ENCODE peak calls at places on chromosomes 13 and 19, in six cellular contexts. H is uterus, T is PC-9, N is neural progenitor cell, R is left ventricle myocardium inferior, Y is tibial artery. L is an unnamed sample.

GRCh38 chr13:45838171-45838745 is 13.3 kb downstream of the SIAH3 start:
- DNase-seq in H (no peak), T (no peak), N (no peak), R (no peak), Y (no peak), L (no peak)

GRCh38 chr19:2207991-2208860 is 27.9 kb downstream of the PLEKHJ1 start:
- DNase-seq in H (peak; percentile 45), T (no peak), N (peak; percentile 83), R (peak; percentile 75), Y (no peak), L (peak; percentile 57)

GRCh38 chr19:28396259-28396940 is 816.6 kb downstream of the UQCRFS1 start:
- DNase-seq in H (no peak), T (no peak), N (peak; percentile 51), R (no peak), Y (no peak), L (no peak)

GRCh38 chr13:103142091-103142594 is 75.9 kb upstream of the SLC10A2 start:
- DNase-seq in H (no peak), T (no peak), N (no peak), R (no peak), Y (no peak), L (no peak)

GRCh38 chr13:52195052-52195837 is 35.8 kb upstream of the NEK3 start:
- DNase-seq in H (peak; percentile 77), T (no peak), N (peak; percentile 20), R (peak; percentile 85), Y (peak; percentile 91), L (peak; percentile 93)

GRCh38 chr19:2148482-2149135 is 2.8 kb downstream of the AP3D1 start:
- DNase-seq in H (no peak), T (no peak), N (no peak), R (no peak), Y (no peak), L (no peak)

GRCh38 chr19:42311612-42312160 is 1.4 kb upstream of the TMEM145 start:
- DNase-seq in H (no peak), T (no peak), N (peak; percentile 45), R (no peak), Y (no peak), L (no peak)

GRCh38 chr19:21434967-21435544 is 38.1 kb downstream of the ZNF493 start:
- DNase-seq in H (no peak), T (no peak), N (no peak), R (no peak), Y (no peak), L (no peak)

GRCh38 chr13:65378943-65379519 is 1851.1 kb downstream of the PCDH9 start:
- DNase-seq in H (no peak), T (no peak), N (peak; percentile 3), R (no peak), Y (no peak), L (peak; percentile 25)

GRCh38 chr19:38213911-38214625 is 10.0 kb downstream of the DPF1 start:
- DNase-seq in H (no peak), T (peak; percentile 44), N (peak; percentile 52), R (no peak), Y (no peak), L (peak; percentile 29)

GRCh38 chr13:111323950-111324651 is 3.7 kb downstream of the TEX29 start:
- DNase-seq in H (no peak), T (no peak), N (no peak), R (no peak), Y (peak; percentile 58), L (no peak)

GRCh38 chr13:54775501-54776191 is 1747.0 kb downstream of the OLFM4 start:
- DNase-seq in H (no peak), T (no peak), N (no peak), R (no peak), Y (no peak), L (no peak)

GRCh38 chr19:18304496-18305312 is 18.2 kb downstream of the LSM4 start:
- DNase-seq in H (peak; percentile 88), T (no peak), N (peak; percentile 76), R (peak; percentile 89), Y (peak; percentile 97), L (peak; percentile 68)

GRCh38 chr13:46964789-46965527 is 68.1 kb upstream of the HTR2A start:
- DNase-seq in H (no peak), T (no peak), N (no peak), R (no peak), Y (no peak), L (no peak)

GRCh38 chr19:13953021-13953531 is 767 bp downstream of the DCAF15 start:
- DNase-seq in H (no peak), T (no peak), N (peak; percentile 63), R (no peak), Y (no peak), L (no peak)

GRCh38 chr19:11127905-11128304 is 27.7 kb downstream of the SPC24 start:
- DNase-seq in H (no peak), T (peak; percentile 21), N (no peak), R (no peak), Y (no peak), L (no peak)

GRCh38 chr13:40164137-40164536 is 502.3 kb downstream of the FOXO1 start:
- DNase-seq in H (no peak), T (peak; percentile 42), N (no peak), R (no peak), Y (no peak), L (no peak)

GRCh38 chr13:37475966-37476365 is 122.6 kb downstream of the POSTN start:
- DNase-seq in H (no peak), T (no peak), N (no peak), R (no peak), Y (no peak), L (no peak)

GRCh38 chr13:33260168-33261098 is 25.1 kb downstream of the STARD13 start:
- DNase-seq in H (no peak), T (no peak), N (no peak), R (no peak), Y (no peak), L (peak; percentile 35)

DNA sequence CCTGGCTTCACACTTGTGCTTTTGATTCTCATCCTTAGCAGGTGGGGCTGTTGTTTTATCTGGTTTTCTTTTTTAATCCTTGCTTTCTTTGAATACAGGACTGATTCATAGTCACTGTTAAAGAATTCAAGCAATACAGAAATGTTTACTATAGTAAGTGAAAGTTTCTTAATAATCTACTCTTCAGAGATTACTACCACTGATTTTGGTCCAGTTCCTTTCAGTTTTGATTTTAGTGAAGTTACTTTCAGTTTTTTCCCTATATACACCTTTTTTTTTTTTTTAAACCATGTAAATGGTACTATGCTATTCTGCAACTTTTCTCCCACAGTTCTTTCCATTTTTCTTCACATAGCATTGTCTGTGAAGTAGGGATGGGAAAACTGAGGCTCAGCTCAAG is 53.6 kb downstream of the GATAD2A start:
- DNase-seq in H (no peak), T (no peak), N (no peak), R (no peak), Y (no peak), L (no peak)
- H3K4me1 ChIP-seq in H (no peaks in the 10 kb centered on the region), T (no peaks in the 10 kb centered on the region), N (peaks cover 52% of the 10 kb centered on the region), R (peaks cover 74% of the 10 kb centered on the region), Y (peaks cover 56% of the 10 kb centered on the region), L (peaks cover 44% of the 10 kb centered on the region)

GRCh38 chr19:8363803-8364771 is at the start of gene ANGPTL4:
- DNase-seq in H (peak; percentile 80), T (no peak), N (peak; percentile 83), R (peak; percentile 77), Y (peak; percentile 87), L (peak; percentile 92)

GRCh38 chr19:8366961-8367326 is 3.0 kb downstream of the ANGPTL4 start:
- DNase-seq in H (peak; percentile 74), T (no peak), N (no peak), R (no peak), Y (no peak), L (peak; percentile 95)

GRCh38 chr19:8367327-8368001 is 3.5 kb downstream of the ANGPTL4 start:
- DNase-seq in H (peak; percentile 91), T (peak; percentile 89), N (peak; percentile 68), R (peak; percentile 91), Y (peak; percentile 81), L (peak; percentile 100)

GRCh38 chr19:8368136-8368535 is 4.2 kb downstream of the ANGPTL4 start:
- DNase-seq in H (no peak), T (no peak), N (no peak), R (no peak), Y (no peak), L (no peak)

DNA sequence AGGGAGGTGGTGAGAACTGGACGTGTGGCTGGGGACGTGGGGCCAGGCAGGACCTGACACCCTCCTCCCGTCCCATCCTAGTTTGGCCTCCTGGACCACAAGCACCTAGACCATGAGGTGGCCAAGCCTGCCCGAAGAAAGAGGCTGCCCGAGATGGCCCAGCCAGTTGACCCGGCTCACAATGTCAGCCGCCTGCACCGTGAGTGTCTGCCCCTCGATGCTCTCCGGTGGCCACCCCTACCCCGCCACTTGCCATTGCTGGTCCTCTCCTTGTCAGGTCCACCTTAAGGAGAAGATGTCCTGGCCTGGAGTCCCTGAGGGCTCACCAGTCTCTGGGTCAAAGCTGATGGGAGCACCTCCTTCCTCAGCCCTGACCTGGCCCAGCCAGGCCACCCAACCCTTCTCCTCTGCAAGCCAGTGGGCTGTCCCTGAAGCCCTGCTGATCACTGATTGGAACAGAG is 2.2 kb downstream of the ANGPTL4 start:
- DNase-seq in H (no peak), T (no peak), N (no peak), R (no peak), Y (no peak), L (peak; percentile 26)
- H3K27me3 ChIP-seq in H (no peaks in the 10 kb centered on the region), T (no peaks in the 10 kb centered on the region), N (peaks cover 56% of the 10 kb centered on the region), R (no peaks in the 10 kb centered on the region), Y (no peaks in the 10 kb centered on the region), L (peaks cover 3% of the 10 kb centered on the region)

GRCh38 chr19:46347572-46347883 is 641 bp downstream of the PPP5C start:
- DNase-seq in H (no peak), T (no peak), N (no peak), R (no peak), Y (no peak), L (no peak)

GRCh38 chr19:46346821-46347571 is at the start of gene PPP5C:
- DNase-seq in H (peak; percentile 92), T (peak; percentile 86), N (peak; percentile 98), R (peak; percentile 93), Y (peak; percentile 94), L (peak; percentile 96)

GRCh38 chr19:46350029-46350757 is 3.3 kb downstream of the PPP5C start:
- DNase-seq in H (no peak), T (no peak), N (no peak), R (no peak), Y (no peak), L (no peak)

GRCh38 chr19:46349311-46349993 is 2.6 kb downstream of the PPP5C start:
- DNase-seq in H (no peak), T (no peak), N (no peak), R (no peak), Y (no peak), L (no peak)

GRCh38 chr19:46347985-46348384 is 1.1 kb downstream of the PPP5C start:
- DNase-seq in H (no peak), T (no peak), N (no peak), R (no peak), Y (no peak), L (no peak)
- H3K4me1 ChIP-seq in H (no peaks in the 10 kb centered on the region), T (peaks cover 12% of the 10 kb centered on the region), N (peaks cover 6% of the 10 kb centered on the region), R (peaks cover 71% of the 10 kb centered on the region), Y (peaks cover 52% of the 10 kb centered on the region), L (peaks cover 13% of the 10 kb centered on the region)

DNA sequence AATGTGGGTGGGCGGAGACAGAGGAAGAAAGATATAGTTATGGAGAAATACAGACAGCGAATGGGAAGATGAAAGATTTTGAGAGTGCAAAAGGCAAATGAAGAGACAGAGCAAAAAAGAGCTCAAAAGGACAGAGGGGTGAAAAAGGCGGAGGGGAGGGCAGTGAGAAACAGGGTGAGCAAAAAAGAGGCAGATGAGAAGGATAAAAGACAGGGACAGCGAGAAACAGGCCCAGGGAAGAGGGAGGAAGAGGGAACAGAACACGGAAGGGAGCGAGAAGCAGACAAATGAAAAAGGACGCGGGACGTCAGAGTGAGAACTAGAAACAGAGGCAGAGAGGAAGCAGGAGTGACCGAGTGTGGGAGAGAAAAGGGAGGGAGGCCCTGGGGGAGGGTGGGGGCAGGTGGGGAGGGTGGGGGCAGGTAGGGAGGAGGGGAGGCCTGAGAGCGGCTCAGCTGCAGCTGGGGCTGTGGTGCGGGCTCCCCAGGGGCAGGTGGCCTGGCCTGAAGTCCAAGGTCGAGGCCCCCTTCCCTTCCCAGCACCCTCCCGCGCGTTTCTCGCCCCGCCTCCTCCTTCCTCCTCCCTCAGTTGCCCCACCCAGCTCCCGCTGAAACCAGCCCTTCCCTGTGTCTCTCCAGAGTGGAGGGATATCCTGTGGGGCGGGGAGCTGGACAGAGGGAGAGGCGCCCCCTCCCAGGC is 2.9 kb downstream of the KLK1 start:
- DNase-seq in H (no peak), T (no peak), N (no peak), R (no peak), Y (no peak), L (no peak)
- H3K27me3 ChIP-seq in H (no peaks in the 10 kb centered on the region), T (peaks cover 98% of the 10 kb centered on the region), N (peaks cover 90% of the 10 kb centered on the region), R (peaks cover 99% of the 10 kb centered on the region), Y (peaks cover 68% of the 10 kb centered on the region), L (peaks cover 80% of the 10 kb centered on the region)